ENCODE peak calls at places on chromosomes 12 and 14, in seven cellular contexts. E is adrenal gland, O is heart left ventricle, P is heart right ventricle, R is breast epithelium, N is gastrocnemius medialis, V is A549. D is an unnamed sample.
A peak's percentile ranks its signal among the peaks of the same experiment; 100 is the strongest.

GRCh38 chr12:46523863-46524770 is 151.5 kb upstream of the SLC38A2 start:
- DNase-seq in P (no peak), R (no peak), E (no peak), N (no peak), O (no peak), V (peak; percentile 96), D (no peak)

GRCh38 chr12:76264617-76265016 is 83.6 kb downstream of the BBS10 start:
- DNase-seq in V (no peak), N (no peak), E (no peak), R (no peak), P (no peak), O (no peak), D (no peak)

GRCh38 chr12:120225852-120226640 is 25.1 kb upstream of the RPLP0 start:
- DNase-seq in V (no peak), R (no peak), E (no peak), P (no peak), N (peak; percentile 58), O (peak; percentile 54), D (no peak)

GRCh38 chr12:57591567-57592325 is 754 bp downstream of the PIP4K2C start:
- DNase-seq in E (peak; percentile 35), N (no peak), O (no peak), P (peak; percentile 38), R (no peak), V (no peak), D (no peak)

GRCh38 chr12:82688619-82689018 is 1.9 kb downstream of the TMTC2 start:
- DNase-seq in O (no peak), P (no peak), V (no peak), R (no peak), N (no peak), E (no peak), D (no peak)

GRCh38 chr14:87066221-87066817 is 926.7 kb downstream of the GALC start:
- DNase-seq in E (no peak), P (no peak), V (no peak), O (no peak), N (no peak), R (no peak), D (no peak)

GRCh38 chr12:6201199-6201608 is 1.0 kb downstream of the CD9 start:
- DNase-seq in R (peak; percentile 66), E (peak; percentile 73), N (no peak), V (peak; percentile 67), P (no peak), O (no peak), D (no peak)

GRCh38 chr12:117470804-117471203 is 109.4 kb upstream of the NOS1 start:
- DNase-seq in N (no peak), V (peak; percentile 52), O (no peak), R (no peak), P (no peak), E (no peak), D (no peak)

GRCh38 chr14:57883061-57883460 is 17.2 kb upstream of the SLC35F4 start:
- DNase-seq in R (no peak), N (no peak), E (no peak), O (no peak), P (no peak), V (no peak), D (no peak)

GRCh38 chr12:108324678-108325358 is 14.3 kb downstream of the CMKLR1 start:
- DNase-seq in V (no peak), E (no peak), P (no peak), N (no peak), O (no peak), R (no peak), D (no peak)

GRCh38 chr12:100401660-100402059 is 44.8 kb downstream of the SLC17A8 start:
- DNase-seq in E (no peak), N (no peak), V (peak; percentile 66), R (no peak), O (no peak), P (no peak), D (no peak)

GRCh38 chr12:91931110-91931509 is 214.5 kb downstream of the BTG1 start:
- DNase-seq in V (peak; percentile 61), P (no peak), R (peak; percentile 56), E (no peak), O (no peak), N (peak; percentile 27), D (no peak)

GRCh38 chr12:124952295-124952694 is 36.6 kb downstream of the DHX37 start:
- DNase-seq in R (no peak), P (no peak), E (no peak), O (no peak), N (no peak), V (no peak), D (no peak)

GRCh38 chr12:22202847-22203246 is 131.7 kb downstream of the ST8SIA1 start:
- DNase-seq in P (no peak), O (no peak), N (no peak), R (no peak), E (no peak), V (no peak), D (no peak)

GRCh38 chr14:93219103-93219726 is 12.2 kb downstream of the UBR7 start:
- DNase-seq in P (no peak), V (peak; percentile 80), N (no peak), R (no peak), O (no peak), E (peak; percentile 49), D (no peak)

GRCh38 chr14:54805080-54805479 is 97.5 kb downstream of the GCH1 start:
- DNase-seq in O (no peak), N (no peak), P (no peak), E (no peak), R (no peak), V (no peak), D (no peak)

GRCh38 chr12:62854024-62854423 is 80.9 kb downstream of the PPM1H start:
- DNase-seq in N (no peak), P (no peak), E (no peak), O (no peak), R (no peak), V (no peak), D (no peak)

GRCh38 chr14:39680777-39681176 is 248.5 kb upstream of the FBXO33 start:
- DNase-seq in R (no peak), V (no peak), O (no peak), N (no peak), E (no peak), P (no peak), D (no peak)

GRCh38 chr14:100547633-100548294 is 39.5 kb downstream of the BEGAIN start:
- DNase-seq in O (peak; percentile 68), N (peak; percentile 28), E (peak; percentile 56), R (no peak), P (peak; percentile 54), V (no peak), D (no peak)

GRCh38 chr12:2049604-2050540 is 2.9 kb upstream of the CACNA1C start:
- DNase-seq in R (no peak), V (no peak), N (no peak), O (no peak), P (no peak), E (no peak), D (no peak)

GRCh38 chr12:89212339-89212771 is 139.9 kb downstream of the DUSP6 start:
- DNase-seq in O (peak; percentile 52), V (no peak), P (peak; percentile 32), R (peak; percentile 45), E (peak; percentile 52), N (peak; percentile 24), D (no peak)

GRCh38 chr14:91376547-91377477 is 40.8 kb downstream of the CCDC88C start:
- DNase-seq in E (no peak), P (no peak), O (no peak), R (no peak), N (no peak), V (no peak), D (no peak)

GRCh38 chr14:97441740-97442362 is 644.7 kb downstream of the VRK1 start:
- DNase-seq in V (no peak), R (no peak), O (no peak), E (no peak), N (no peak), P (no peak), D (no peak)

GRCh38 chr12:32507559-32508276 is 108.4 kb downstream of the FGD4 start:
- DNase-seq in E (no peak), O (no peak), R (no peak), P (no peak), N (no peak), V (no peak), D (no peak)

GRCh38 chr12:81294325-81295190 is 216.7 kb downstream of the ACSS3 start:
- DNase-seq in R (no peak), N (no peak), E (no peak), O (no peak), V (peak; percentile 9), P (no peak), D (no peak)

DNA sequence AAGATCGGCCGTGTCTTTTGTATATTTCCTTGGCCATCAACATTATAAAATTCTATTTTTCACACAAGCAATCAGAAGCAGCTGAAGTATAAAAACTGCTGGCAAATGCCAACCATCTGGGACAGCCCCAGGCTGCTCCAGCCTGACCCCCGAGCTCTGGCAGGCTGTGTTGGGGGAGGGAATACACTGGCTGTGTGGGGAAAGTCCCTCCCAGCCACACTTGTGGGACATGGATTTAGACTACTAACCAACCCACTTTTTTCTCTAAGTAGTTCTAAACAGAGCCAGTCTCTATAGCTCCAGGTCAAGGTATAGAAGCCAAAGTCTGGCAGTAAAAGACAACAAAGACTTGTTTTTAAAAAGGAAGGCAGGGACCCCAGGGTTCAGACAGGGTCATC is 13.6 kb downstream of the POMT2 start:
- DNase-seq in R (no peak), N (no peak), V (no peak), O (no peak), P (no peak), E (no peak), D (peak; percentile 69)
- H3K27ac ChIP-seq in R (peak overlapping the region; percentile 83), N (peak overlapping the region; percentile 95), V (peak overlapping the region; percentile 78), O (peak overlapping the region; percentile 14), P (no peak overlapping the region), E (no peak overlapping the region), D (peak overlapping the region; percentile 95)

GRCh38 chr14:74476107-74476506 is 17.0 kb downstream of the NPC2 start:
- DNase-seq in R (no peak), V (no peak), O (peak; percentile 29), N (no peak), E (peak; percentile 82), P (no peak), D (no peak)

GRCh38 chr14:74480051-74480450 is 13.1 kb downstream of the NPC2 start:
- DNase-seq in O (no peak), P (no peak), N (no peak), E (no peak), R (no peak), V (no peak), D (no peak)

GRCh38 chr14:74476607-74477006 is 16.5 kb downstream of the NPC2 start:
- DNase-seq in R (no peak), O (no peak), N (no peak), V (no peak), E (no peak), P (no peak), D (no peak)

GRCh38 chr14:74475678-74476077 is 17.4 kb downstream of the NPC2 start:
- DNase-seq in O (no peak), R (no peak), N (no peak), E (no peak), V (no peak), P (no peak), D (no peak)

GRCh38 chr14:74478996-74479635 is 14.0 kb downstream of the NPC2 start:
- DNase-seq in E (no peak), P (no peak), R (no peak), V (peak; percentile 41), N (no peak), O (no peak), D (no peak)
- TF ChIP-seq CTCF in E (peak; percentile 57), P (peak; percentile 65), R (peak; percentile 21), V (peak; percentile 78), N (peak; percentile 48), O (peak; percentile 69), D (peak; percentile 82)

GRCh38 chr14:105901226-105901625 is 374.8 kb downstream of the TMEM121 start:
- DNase-seq in P (no peak), O (no peak), R (no peak), N (no peak), V (no peak), E (no peak), D (no peak)
- H3K4me3 ChIP-seq in P (no peak overlapping the region), O (no peak overlapping the region), R (no peak overlapping the region), N (no peak overlapping the region), V (no peak overlapping the region), E (no peak overlapping the region), D (no peak overlapping the region)

GRCh38 chr14:35285168-35285990 is 6.8 kb upstream of the PSMA6 start:
- DNase-seq in R (no peak), N (no peak), E (no peak), O (no peak), P (no peak), V (no peak), D (no peak)
- H3K27ac ChIP-seq in R (no peak overlapping the region), N (peak overlapping the region; percentile 4), E (no peak overlapping the region), O (no peak overlapping the region), P (peak overlapping the region; percentile 28), V (no peak overlapping the region), D (no peak overlapping the region)